ENCODE peak calls at places on chromosome X, in eight cellular contexts. M is heart left ventricle; C is upper lobe of right lung; V is GM23248; S is CD8-positive, alpha-beta memory T cell; F is lower leg skin; R is pancreas; E is adipocyte. Z is an unnamed sample.
A peak's percentile ranks its signal among the peaks of the same experiment; 100 is the strongest.

GRCh38 chrX:45794323-45794994 is 593.8 kb upstream of the DIPK2B start:
- DNase-seq in R (no peak), E (no peak), V (no peak), M (no peak), S (no peak), C (no peak), F (no peak), Z (no peak)

GRCh38 chrX:114959729-114960128 is 57.7 kb downstream of the IL13RA2 start:
- DNase-seq in F (no peak), R (no peak), C (no peak), S (no peak), M (no peak), E (peak; percentile 65), V (peak; percentile 38), Z (peak; percentile 44)

GRCh38 chrX:11329016-11329415 is 35.8 kb downstream of the AMELX start:
- DNase-seq in E (peak; percentile 28), F (no peak), S (no peak), C (no peak), R (no peak), M (no peak), V (peak; percentile 47), Z (no peak)

GRCh38 chrX:112067601-112068000 is 15.0 kb downstream of the TRPC5 start:
- DNase-seq in S (no peak), F (no peak), E (no peak), C (no peak), M (no peak), R (no peak), V (no peak), Z (no peak)

GRCh38 chrX:45806410-45807121 is 605.9 kb upstream of the DIPK2B start:
- DNase-seq in C (no peak), V (peak; percentile 82), E (peak; percentile 74), M (no peak), S (peak; percentile 71), R (no peak), F (no peak), Z (no peak)

GRCh38 chrX:29858714-29859113 is 356.6 kb upstream of the MAGEB2 start:
- DNase-seq in C (no peak), R (no peak), M (no peak), E (peak; percentile 58), S (no peak), F (no peak), V (peak; percentile 54), Z (no peak)

GRCh38 chrX:107935664-107936433 is 46.3 kb downstream of the TEX13B start:
- DNase-seq in E (peak; percentile 26), S (no peak), R (no peak), M (no peak), C (no peak), F (peak; percentile 77), V (peak; percentile 12), Z (peak; percentile 75)

GRCh38 chrX:101803451-101803850 is 128.4 kb downstream of the ZMAT1 start:
- DNase-seq in S (no peak), F (no peak), C (no peak), E (peak; percentile 61), M (no peak), R (no peak), V (peak; percentile 23), Z (no peak)

GRCh38 chrX:155086202-155086840 is 15.0 kb downstream of the BRCC3 start:
- DNase-seq in C (no peak), V (peak; percentile 33), S (peak; percentile 53), F (no peak), M (no peak), E (peak; percentile 50), R (peak; percentile 20), Z (peak; percentile 71)

GRCh38 chrX:40098264-40099045 is 697 bp upstream of the BCOR start:
- DNase-seq in S (peak; percentile 78), M (peak; percentile 75), C (peak; percentile 73), E (peak; percentile 64), R (peak; percentile 58), V (peak; percentile 71), F (peak; percentile 90), Z (peak; percentile 90)

GRCh38 chrX:38271154-38271716 is 50.6 kb upstream of the SRPX start:
- DNase-seq in M (no peak), C (no peak), V (peak; percentile 14), R (no peak), S (no peak), F (no peak), E (no peak), Z (no peak)

GRCh38 chrX:56995271-56995994 is at the start of gene SPIN3:
- DNase-seq in C (peak; percentile 92), M (peak; percentile 83), F (peak; percentile 93), S (peak; percentile 67), V (peak; percentile 69), E (peak; percentile 78), R (peak; percentile 84), Z (peak; percentile 69)

GRCh38 chrX:113804293-113804692 is 779.6 kb upstream of the HTR2C start:
- DNase-seq in R (no peak), V (no peak), F (no peak), S (no peak), E (no peak), M (no peak), C (no peak), Z (no peak)

GRCh38 chrX:18617351-18617750 is 54.6 kb downstream of the RS1 start:
- DNase-seq in S (no peak), R (peak; percentile 12), C (no peak), V (peak; percentile 47), M (no peak), E (peak; percentile 44), F (no peak), Z (no peak)

GRCh38 chrX:129845616-129846190 is 2.0 kb upstream of the ZDHHC9 start:
- DNase-seq in V (no peak), E (no peak), R (no peak), S (no peak), F (no peak), M (no peak), C (no peak), Z (no peak)

GRCh38 chrX:149490100-149490499 is 15.0 kb downstream of the IDS start:
- DNase-seq in M (no peak), V (peak; percentile 26), S (no peak), E (no peak), C (no peak), F (no peak), R (no peak), Z (no peak)
- H3K4me3 ChIP-seq in M (no peak overlapping the region), V (no peak overlapping the region), S (no peak overlapping the region), E (no peak overlapping the region), C (no peak overlapping the region), F (no peak overlapping the region), R (no peak overlapping the region), Z (no peak overlapping the region)

GRCh38 chrX:153968255-153968654 is 3.4 kb downstream of the HCFC1 start:
- DNase-seq in C (no peak), M (no peak), R (no peak), S (peak; percentile 32), E (no peak), F (no peak), V (no peak), Z (no peak)
- H3K4me3 ChIP-seq in C (peak overlapping the region; percentile 68), M (peak overlapping the region; percentile 93), R (no peak overlapping the region), S (peak overlapping the region; percentile 93), E (peak overlapping the region; percentile 99), F (no peak overlapping the region), V (peak overlapping the region; percentile 96), Z (peak overlapping the region; percentile 0)

DNA sequence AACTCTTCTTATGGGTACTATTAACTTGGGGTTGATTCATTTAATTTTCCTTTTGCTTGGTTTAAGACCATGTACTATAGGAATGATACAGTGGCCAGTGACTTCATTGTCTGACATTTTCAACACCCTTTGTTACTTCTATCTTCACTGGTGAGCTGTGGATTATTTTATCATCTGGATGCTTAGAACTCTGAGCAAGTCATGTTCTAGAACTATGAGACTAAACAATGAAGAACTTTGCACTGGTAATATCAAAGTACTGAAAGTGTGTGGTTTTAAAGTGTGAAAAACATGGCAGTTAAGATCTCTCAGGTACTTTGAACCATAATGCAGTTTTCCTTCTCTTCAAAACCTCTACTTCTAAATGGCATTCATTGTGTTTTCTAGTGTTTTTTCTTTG is 47.8 kb downstream of the MAP7D3 start:
- DNase-seq in V (peak; percentile 33), R (no peak), E (no peak), M (no peak), F (no peak), S (no peak), C (no peak), Z (no peak)
- H3K4me3 ChIP-seq in V (no peak overlapping the region), R (no peak overlapping the region), E (peak overlapping the region; percentile 42), M (peak overlapping the region; percentile 51), F (no peak overlapping the region), S (no peak overlapping the region), C (no peak overlapping the region), Z (no peak overlapping the region)

DNA sequence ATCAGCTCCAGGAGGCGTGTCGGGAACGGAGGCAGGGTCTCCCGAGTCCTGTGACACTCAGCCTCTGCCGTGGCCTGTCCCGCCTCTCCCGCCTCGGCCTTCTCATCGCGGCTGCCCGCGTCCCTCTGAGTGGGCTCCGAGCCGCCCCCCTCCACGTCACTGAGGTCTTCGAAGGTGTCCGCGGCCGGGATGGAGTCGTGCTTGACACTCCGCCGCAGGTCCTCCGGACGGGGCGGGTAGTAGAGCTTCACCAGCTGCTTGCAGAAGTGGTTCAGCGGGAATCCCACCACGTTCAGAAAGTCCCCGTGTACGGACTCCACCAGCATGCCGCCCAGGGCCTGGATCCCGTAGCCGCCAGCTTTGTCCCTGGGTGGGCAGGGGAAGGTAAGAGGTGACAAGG is 25.0 kb downstream of the ASMTL start:
- DNase-seq in C (peak; percentile 59), M (no peak), E (no peak), V (no peak), R (no peak), S (no peak), F (no peak), Z (peak; percentile 33)
- H3K4me3 ChIP-seq in C (no peak overlapping the region), M (no peak overlapping the region), E (no peak overlapping the region), V (no peak overlapping the region), R (no peak overlapping the region), S (no peak overlapping the region), F (no peak overlapping the region), Z (no peak overlapping the region)

GRCh38 chrX:71941771-71942170 is 31.1 kb downstream of the NHSL2 start:
- DNase-seq in M (no peak), V (peak; percentile 85), F (no peak), S (no peak), C (no peak), R (no peak), E (peak; percentile 78), Z (peak; percentile 22)

GRCh38 chrX:71935542-71935941 is 24.9 kb downstream of the NHSL2 start:
- DNase-seq in M (no peak), C (no peak), R (no peak), V (no peak), S (no peak), E (no peak), F (no peak), Z (no peak)

GRCh38 chrX:71936632-71937031 is 26.0 kb downstream of the NHSL2 start:
- DNase-seq in C (no peak), M (no peak), V (no peak), E (no peak), R (no peak), F (no peak), S (no peak), Z (no peak)

GRCh38 chrX:71941145-71941544 is 30.5 kb downstream of the NHSL2 start:
- DNase-seq in R (no peak), M (no peak), V (peak; percentile 35), F (no peak), C (no peak), S (no peak), E (peak; percentile 23), Z (no peak)

DNA sequence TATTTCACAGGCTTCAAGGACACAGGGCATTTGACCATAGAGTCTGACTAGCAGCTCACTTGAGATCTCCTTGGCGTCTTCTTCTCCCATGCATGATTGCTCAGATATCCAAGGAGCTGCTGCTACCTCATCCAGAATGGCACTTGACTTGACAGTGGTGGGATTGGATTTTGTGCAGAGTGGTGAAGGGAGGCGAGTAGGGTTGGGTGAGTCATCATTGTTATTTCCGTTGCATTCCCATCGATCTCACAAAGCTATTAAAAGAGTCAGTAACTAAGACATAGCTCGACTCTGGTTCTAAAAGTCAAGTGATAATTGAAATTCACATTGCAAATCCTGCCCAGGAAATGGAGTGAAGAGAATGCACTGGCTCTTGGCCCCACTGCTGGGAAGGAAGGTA is 27.7 kb downstream of the NHSL2 start:
- DNase-seq in R (no peak), S (no peak), C (no peak), F (no peak), M (no peak), V (no peak), E (no peak), Z (no peak)
- H3K4me3 ChIP-seq in R (no peak overlapping the region), S (no peak overlapping the region), C (no peak overlapping the region), F (no peak overlapping the region), M (no peak overlapping the region), V (no peak overlapping the region), E (no peak overlapping the region), Z (no peak overlapping the region)

Z was measured in H7.